ENCODE peak calls at places on chromosomes 5 and 9, in five cellular contexts. M is DND-41, B is heart left ventricle, U is body of pancreas, A is A673. T is an unnamed sample.

GRCh38 chr5:54388411-54388810 is 67.1 kb upstream of the HSPB3 start:
- DNase-seq in U (no peak), A (no peak), M (no peak), B (no peak), T (no peak)

GRCh38 chr9:16726718-16727451 is 143.6 kb downstream of the BNC2 start:
- DNase-seq in U (peak; percentile 61), A (peak; percentile 64), M (peak; percentile 22), B (peak; percentile 58), T (no peak)

GRCh38 chr5:2562036-2562435 is 189.4 kb downstream of the IRX2 start:
- DNase-seq in U (no peak), M (no peak), A (no peak), B (no peak), T (no peak)

GRCh38 chr5:160001457-160001856 is 7.5 kb upstream of the TTC1 start:
- DNase-seq in B (no peak), A (no peak), U (no peak), M (no peak), T (no peak)

GRCh38 chr9:114684036-114684435 is 2.0 kb upstream of the TEX48 start:
- DNase-seq in M (no peak), B (no peak), A (no peak), U (no peak), T (no peak)

GRCh38 chr5:77620404-77620803 is 18.1 kb downstream of the OTP start:
- DNase-seq in M (no peak), B (no peak), U (peak; percentile 25), A (no peak), T (no peak)

GRCh38 chr5:112419050-112419595 is at the start of gene EPB41L4A:
- DNase-seq in U (peak; percentile 16), A (peak; percentile 3), B (peak; percentile 33), M (no peak), T (no peak)

GRCh38 chr9:124306098-124306735 is 48.5 kb downstream of the NEK6 start:
- DNase-seq in M (no peak), U (no peak), B (no peak), A (peak; percentile 56), T (no peak)

GRCh38 chr5:153573326-153574033 is 83.0 kb downstream of the GRIA1 start:
- DNase-seq in M (no peak), B (no peak), A (no peak), U (no peak), T (no peak)

GRCh38 chr9:12781334-12781733 is 6.5 kb downstream of the LURAP1L start:
- DNase-seq in U (no peak), B (no peak), A (no peak), M (no peak), T (no peak)

GRCh38 chr9:13726746-13727145 is 447.3 kb upstream of the MPDZ start:
- DNase-seq in U (no peak), B (no peak), M (no peak), A (no peak), T (no peak)

GRCh38 chr5:19977069-19977468 is 10.9 kb downstream of the CDH18 start:
- DNase-seq in U (no peak), A (no peak), B (no peak), M (no peak), T (no peak)

GRCh38 chr9:86337469-86338107 is 16.6 kb downstream of the TUT7 start:
- DNase-seq in A (no peak), M (no peak), U (no peak), B (no peak), T (no peak)

GRCh38 chr5:140595538-140595937 is 30.9 kb downstream of the SLC35A4 start:
- DNase-seq in B (peak; percentile 57), A (peak; percentile 37), U (peak; percentile 72), M (no peak), T (no peak)

GRCh38 chr9:131642496-131643083 is 97.3 kb downstream of the PRRT1B start:
- DNase-seq in B (no peak), U (no peak), M (no peak), A (no peak), T (no peak)

GRCh38 chr5:116571568-116572321 is 2.9 kb downstream of the SEMA6A start:
- DNase-seq in M (no peak), B (no peak), A (no peak), U (no peak), T (no peak)

GRCh38 chr5:146751054-146751453 is 127.5 kb downstream of the PPP2R2B start:
- DNase-seq in B (no peak), A (no peak), U (peak; percentile 6), M (no peak), T (no peak)

GRCh38 chr9:114080195-114080772 is 2.2 kb upstream of the AMBP start:
- DNase-seq in U (no peak), B (no peak), A (no peak), M (no peak), T (no peak)

DNA sequence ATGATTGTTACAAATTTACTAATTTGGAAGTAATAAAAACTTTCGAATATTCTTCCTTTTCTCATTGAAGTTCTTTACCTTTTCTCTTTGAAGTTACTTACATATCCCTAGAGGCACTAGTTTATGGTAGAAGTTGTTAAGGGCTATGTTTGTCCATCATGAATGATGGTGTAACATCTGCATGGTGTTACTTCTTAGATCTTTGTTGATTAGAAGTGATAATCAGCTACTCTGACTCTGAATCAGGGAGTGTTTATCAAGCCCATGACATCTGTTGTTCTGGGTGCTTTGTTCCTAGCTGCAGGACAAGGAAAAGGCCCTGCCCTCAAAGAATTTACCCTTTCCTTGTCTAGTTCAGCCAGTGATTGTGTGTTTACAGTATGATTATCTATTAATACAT is 32.9 kb downstream of the MAP3K1 start:
- DNase-seq in M (no peak), U (no peak), A (no peak), B (no peak), T (no peak)
- H3K4me1 ChIP-seq in M (peaks cover 8% of the 10 kb centered on the region), U (peaks cover 82% of the 10 kb centered on the region), A (no peaks in the 10 kb centered on the region), B (peaks cover 16% of the 10 kb centered on the region), T (peaks cover 61% of the 10 kb centered on the region)

DNA sequence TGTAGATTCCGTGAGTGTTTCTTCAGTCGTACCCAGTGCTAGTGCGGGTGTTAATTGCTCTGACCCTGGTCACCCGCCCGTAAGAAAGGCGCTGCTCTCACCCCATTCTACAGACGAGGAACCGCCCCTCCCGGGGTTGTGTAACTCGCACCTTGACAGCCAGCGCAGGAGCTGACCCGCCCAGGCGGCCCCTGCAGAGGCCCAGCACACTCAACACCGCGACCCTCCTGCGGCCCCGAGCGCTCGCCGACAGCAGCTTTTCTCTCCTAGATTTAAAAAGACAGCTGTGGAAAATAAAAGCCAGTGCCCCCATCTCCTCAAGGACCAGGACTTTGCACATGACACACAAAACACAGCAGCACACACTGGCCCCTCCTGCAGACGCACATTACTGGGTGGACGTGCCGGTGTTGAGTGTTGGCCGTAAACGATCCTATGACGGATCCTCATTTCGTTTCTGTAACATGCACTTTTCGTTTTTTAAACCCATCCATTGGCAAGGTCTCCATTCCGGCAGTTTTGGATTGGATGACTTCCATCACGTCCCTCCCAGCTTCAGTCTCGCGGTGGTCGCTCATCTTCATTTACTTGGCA is 22.9 kb downstream of the OR2V2 start:
- DNase-seq in U (no peak), M (no peak), A (no peak), B (no peak), T (no peak)
- H3K27me3 ChIP-seq in U (peaks cover 61% of the 10 kb centered on the region), M (peaks cover 4% of the 10 kb centered on the region), A (no peaks in the 10 kb centered on the region), B (peaks cover 57% of the 10 kb centered on the region), T (no peaks in the 10 kb centered on the region)

GRCh38 chr9:138042146-138042545 is 164.6 kb downstream of the CACNA1B start:
- DNase-seq in M (no peak), A (no peak), U (no peak), B (no peak), T (no peak)
- TF ChIP-seq CTCF in M (no peak), A (no peak), U (no peak), B (no peak), T (no peak)

GRCh38 chr5:80191397-80191796 is 64.5 kb downstream of the SERINC5 start:
- DNase-seq in M (no peak), U (no peak), B (no peak), A (no peak), T (no peak)
- H3K4me1 ChIP-seq in M (peaks cover 100% of the 10 kb centered on the region), U (peaks cover 52% of the 10 kb centered on the region), B (peaks cover 35% of the 10 kb centered on the region), A (peaks cover 34% of the 10 kb centered on the region), T (peaks cover 99% of the 10 kb centered on the region)

GRCh38 chr9:979983-980382 is 3.5 kb downstream of the DMRT3 start:
- DNase-seq in M (no peak), B (no peak), U (no peak), A (no peak), T (no peak)

GRCh38 chr9:980621-981020 is 4.2 kb downstream of the DMRT3 start:
- DNase-seq in A (no peak), U (no peak), B (no peak), M (no peak), T (no peak)

GRCh38 chr9:978117-978830 is 1.8 kb downstream of the DMRT3 start:
- DNase-seq in B (no peak), U (no peak), M (no peak), A (no peak), T (no peak)

GRCh38 chr9:982660-983240 is 6.3 kb downstream of the DMRT3 start:
- DNase-seq in B (no peak), M (no peak), A (no peak), U (no peak), T (no peak)

DNA sequence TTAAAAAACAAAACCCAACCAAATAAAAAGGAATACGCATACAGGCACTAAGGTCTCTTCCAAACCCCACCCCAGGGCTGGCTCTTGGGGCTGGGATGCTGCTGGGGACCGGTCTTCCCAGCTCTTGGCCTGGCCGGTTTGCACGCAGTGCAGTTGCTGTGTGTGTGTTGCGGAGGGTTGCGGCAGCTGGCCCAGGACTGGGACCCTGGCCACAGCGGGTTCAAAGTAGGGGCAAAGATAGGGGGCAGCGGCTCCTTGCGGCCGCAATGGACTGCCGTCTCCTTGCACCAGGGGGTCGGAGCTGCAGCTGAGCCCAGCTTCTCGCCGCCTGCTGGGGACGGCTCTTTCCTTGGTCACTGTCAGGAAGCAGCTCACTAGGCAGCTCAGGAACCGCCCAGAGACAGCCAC is 5.0 kb downstream of the DMRT3 start:
- DNase-seq in M (no peak), A (no peak), U (no peak), B (no peak), T (no peak)
- H3K27me3 ChIP-seq in M (peaks cover 20% of the 10 kb centered on the region), A (peaks cover 97% of the 10 kb centered on the region), U (peaks cover 8% of the 10 kb centered on the region), B (peaks cover 61% of the 10 kb centered on the region), T (peaks cover 28% of the 10 kb centered on the region)